ENCODE peak calls at places on chromosomes 16 and 17, in seven cellular contexts. X is lower lobe of right lung; R is AG10803; C is right atrium auricular region; A is CD8-positive, alpha-beta T cell; Z is suprapubic skin; J is cardiac fibroblast. L is an unnamed sample.

GRCh38 chr17:29167393-29168078 is 12.7 kb downstream of the MYO18A start:
- DNase-seq in R (no peak), Z (no peak), A (no peak), J (no peak), X (no peak), C (no peak), L (no peak)

GRCh38 chr17:50051082-50051576 is 4.8 kb upstream of the ITGA3 start:
- DNase-seq in A (no peak), Z (peak; percentile 57), R (peak; percentile 74), J (peak; percentile 53), X (no peak), C (no peak), L (no peak)

GRCh38 chr17:41530062-41531048 is 2.2 kb upstream of the KRT19 start:
- DNase-seq in Z (no peak), R (peak; percentile 67), A (no peak), J (peak; percentile 87), X (no peak), C (no peak), L (peak; percentile 44)

GRCh38 chr17:13127921-13128582 is 110.2 kb upstream of the ELAC2 start:
- DNase-seq in J (no peak), X (no peak), R (no peak), Z (no peak), A (no peak), C (no peak), L (no peak)

GRCh38 chr16:57071840-57072541 is 20.4 kb upstream of the CPNE2 start:
- DNase-seq in A (no peak), X (no peak), J (peak; percentile 67), R (peak; percentile 61), C (no peak), Z (no peak), L (no peak)

GRCh38 chr16:19991614-19992013 is 82.1 kb downstream of the GPR139 start:
- DNase-seq in Z (no peak), C (no peak), J (no peak), A (no peak), X (no peak), R (no peak), L (no peak)

GRCh38 chr17:57527437-57528083 is 217.5 kb downstream of the CCDC182 start:
- DNase-seq in A (no peak), Z (no peak), R (no peak), C (no peak), J (no peak), X (no peak), L (no peak)

GRCh38 chr16:89902980-89903379 is 15.7 kb upstream of the MC1R start:
- DNase-seq in A (no peak), J (no peak), R (no peak), X (no peak), Z (no peak), C (no peak), L (no peak)

GRCh38 chr16:85145734-85146531 is 33.7 kb upstream of the CIBAR2 start:
- DNase-seq in J (no peak), X (no peak), C (no peak), R (no peak), Z (no peak), A (peak; percentile 5), L (no peak)

GRCh38 chr16:18932243-18932997 is 6.2 kb upstream of the SMG1 start:
- DNase-seq in R (peak; percentile 75), J (peak; percentile 61), A (no peak), C (no peak), X (no peak), Z (no peak), L (no peak)

GRCh38 chr17:71809537-71809936 is 311.3 kb upstream of the SOX9 start:
- DNase-seq in R (no peak), X (no peak), A (no peak), J (no peak), C (no peak), Z (no peak), L (no peak)

GRCh38 chr17:58200024-58200633 is 7.6 kb downstream of the EPX start:
- DNase-seq in C (no peak), R (peak; percentile 39), X (peak; percentile 77), Z (no peak), A (peak; percentile 53), J (peak; percentile 35), L (no peak)

GRCh38 chr17:64320613-64321553 is 57.8 kb upstream of the TEX2 start:
- DNase-seq in R (peak; percentile 65), C (peak; percentile 83), Z (peak; percentile 79), X (peak; percentile 61), A (peak; percentile 48), J (peak; percentile 91), L (no peak)

GRCh38 chr17:47304191-47304590 is 19.6 kb upstream of the EFCAB13 start:
- DNase-seq in R (peak; percentile 96), A (no peak), C (no peak), J (no peak), X (no peak), Z (no peak), L (no peak)

GRCh38 chr16:84032458-84033178 is 10.0 kb downstream of the SLC38A8 start:
- DNase-seq in R (no peak), Z (no peak), X (no peak), C (no peak), J (no peak), A (no peak), L (no peak)

GRCh38 chr17:80891096-80892018 is 100.3 kb upstream of the CHMP6 start:
- DNase-seq in J (peak; percentile 75), C (no peak), A (peak; percentile 84), Z (no peak), X (peak; percentile 45), R (peak; percentile 82), L (no peak)

GRCh38 chr16:86382774-86383407 is 127.4 kb upstream of the FOXF1 start:
- DNase-seq in Z (no peak), J (no peak), R (no peak), A (no peak), X (no peak), C (no peak), L (no peak)

GRCh38 chr17:55462711-55463110 is 41.1 kb upstream of the MMD start:
- DNase-seq in A (no peak), X (no peak), C (no peak), Z (no peak), J (no peak), R (no peak), L (no peak)

GRCh38 chr17:29162909-29163341 is 17.3 kb downstream of the MYO18A start:
- DNase-seq in A (no peak), C (no peak), Z (no peak), J (peak; percentile 54), R (peak; percentile 63), X (no peak), L (no peak)

GRCh38 chr16:46690281-46691178 is 1.1 kb downstream of the ORC6 start:
- DNase-seq in A (no peak), Z (no peak), X (no peak), R (peak; percentile 24), J (peak; percentile 53), C (no peak), L (no peak)

GRCh38 chr16:75216576-75216975 is 2.2 kb upstream of the CTRB1 start:
- DNase-seq in X (no peak), Z (no peak), A (no peak), C (no peak), J (no peak), R (no peak), L (no peak)

GRCh38 chr17:31754239-31754945 is 104.7 kb downstream of the COPRS start:
- DNase-seq in C (no peak), Z (no peak), A (no peak), J (peak; percentile 79), R (peak; percentile 78), X (no peak), L (no peak)
- TF ChIP-seq CTCF in C (no peak), Z (no peak), A (no peak), J (no peak), R (no peak), X (no peak), L (no peak)

GRCh38 chr17:21275579-21276339 is 8.8 kb upstream of the MAP2K3 start:
- DNase-seq in Z (peak; percentile 95), C (peak; percentile 95), R (peak; percentile 78), X (peak; percentile 97), J (peak; percentile 83), A (peak; percentile 91), L (peak; percentile 89)
- TF ChIP-seq CTCF in Z (no peak), C (peak; percentile 30), R (no peak), X (no peak), J (no peak), A (no peak), L (no peak)

DNA sequence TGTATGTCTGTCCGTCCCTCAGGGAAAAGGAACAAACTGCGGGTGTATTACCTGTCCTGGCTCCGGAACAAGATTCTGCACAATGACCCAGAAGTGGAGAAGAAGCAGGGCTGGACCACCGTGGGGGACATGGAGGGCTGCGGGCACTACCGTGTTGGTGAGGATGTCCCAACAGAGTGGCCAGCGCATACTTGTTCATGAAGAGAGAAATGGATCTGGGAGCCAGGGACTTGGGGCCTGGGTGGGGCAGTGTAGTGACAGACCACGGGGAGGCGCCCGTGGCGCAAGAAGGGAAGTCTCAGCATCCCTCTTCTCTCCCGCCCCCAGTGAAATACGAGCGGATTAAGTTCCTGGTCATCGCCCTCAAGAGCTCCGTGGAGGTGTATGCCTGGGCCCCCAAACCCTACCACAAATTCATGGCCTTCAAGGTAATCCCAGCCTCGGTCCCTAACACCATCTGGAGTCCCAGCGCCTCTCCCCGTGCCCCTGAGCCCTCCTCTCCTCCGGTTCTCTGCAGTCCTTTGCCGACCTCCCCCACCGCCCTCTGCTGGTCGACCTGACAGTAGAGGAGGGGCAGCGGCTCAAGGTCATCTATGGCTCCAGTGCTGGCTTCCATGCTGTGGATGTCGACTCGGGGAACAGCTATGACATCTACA is 3.5 kb upstream of the C17orf107 start:
- DNase-seq in J (no peak), R (no peak), Z (no peak), A (no peak), X (no peak), C (no peak), L (no peak)
- TF ChIP-seq CTCF in J (peak; percentile 8), R (peak; percentile 6), Z (no peak), A (no peak), X (no peak), C (no peak), L (no peak)

GRCh38 chr16:13988038-13988437 is 68.1 kb downstream of the ERCC4 start:
- DNase-seq in J (no peak), Z (no peak), R (no peak), X (no peak), A (no peak), C (no peak), L (no peak)
- TF ChIP-seq CTCF in J (no peak), Z (no peak), R (no peak), X (no peak), A (no peak), C (no peak), L (no peak)

DNA sequence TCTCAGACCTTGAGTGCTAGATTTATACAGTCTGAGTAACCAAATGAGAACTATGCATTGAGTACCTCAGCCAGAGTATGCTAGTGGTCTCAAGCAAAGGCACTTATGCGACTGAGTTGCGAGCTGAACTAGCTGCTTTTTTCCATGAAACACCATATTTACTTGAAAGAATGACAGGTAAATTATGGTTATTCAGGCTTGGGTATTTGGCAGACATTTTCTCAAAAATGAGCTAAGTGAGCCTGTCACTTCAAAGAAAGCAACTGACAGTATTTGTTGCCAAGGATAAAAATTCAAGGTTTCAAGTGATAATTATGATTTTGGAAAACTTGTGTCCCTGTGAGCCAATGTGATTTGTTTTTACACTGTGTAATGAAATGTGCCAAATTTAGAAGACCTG is 19.3 kb downstream of the CACNG3 start:
- DNase-seq in J (no peak), A (no peak), X (no peak), C (no peak), Z (no peak), R (no peak), L (no peak)
- TF ChIP-seq CTCF in J (no peak), A (no peak), X (no peak), C (no peak), Z (no peak), R (no peak), L (no peak)

GRCh38 chr16:733382-734207 is 6.7 kb downstream of the HAGHL start:
- DNase-seq in A (peak; percentile 57), Z (no peak), X (no peak), R (no peak), J (no peak), C (no peak), L (no peak)
- TF ChIP-seq CTCF in A (peak; percentile 40), Z (no peak), X (peak; percentile 37), R (peak; percentile 29), J (peak; percentile 53), C (no peak), L (no peak)

L was measured in omental fat pad.